ENCODE peak calls at places on chromosomes 2 and 18, in five cellular contexts. G is anterior cingulate cortex; Q is NCI-H1694 treated with DMSO at 0.1 percent for 48 hours; V is NCI-H1105; T is stimulated activated CD8-positive, alpha-beta memory T cell treated with anti-CD3 and anti-CD28 coated beads, Interleukin-12 subunit alpha, Interleukin-12 subunit beta, amount 100 ng/mL, for 4 hours. K is an unnamed sample.

GRCh38 chr2:197207106-197207505 is 103.5 kb downstream of the ANKRD44 start:
- DNase-seq in G (no peak), Q (no peak), V (no peak), T (no peak), K (no peak)

GRCh38 chr18:64165906-64166305 is 17.0 kb upstream of the LINC00305 start:
- DNase-seq in G (no peak), Q (no peak), V (no peak), T (no peak), K (no peak)

GRCh38 chr2:98308068-98308467 is 38.2 kb upstream of the CNGA3 start:
- DNase-seq in G (no peak), Q (no peak), V (no peak), T (no peak), K (no peak)

GRCh38 chr2:194698012-194698411 is 959.0 kb upstream of the SLC39A10 start:
- DNase-seq in G (no peak), Q (no peak), V (no peak), T (no peak), K (no peak)

GRCh38 chr2:238916875-238917590 is 69.1 kb downstream of the TWIST2 start:
- DNase-seq in G (no peak), Q (no peak), V (no peak), T (no peak), K (peak; percentile 55)

GRCh38 chr2:121334581-121335293 is 49.7 kb upstream of the TFCP2L1 start:
- DNase-seq in G (no peak), Q (no peak), V (no peak), T (no peak), K (peak; percentile 20)

GRCh38 chr2:240921319-240922233 is 15.4 kb downstream of the CROCC2 start:
- DNase-seq in G (no peak), Q (no peak), V (no peak), T (no peak), K (peak; percentile 88)

GRCh38 chr2:131047275-131047652 is 46.0 kb downstream of the FAM168B start:
- DNase-seq in G (no peak), Q (no peak), V (no peak), T (no peak), K (no peak)

GRCh38 chr2:113281920-113282746 is 3.4 kb upstream of the PAX8 start:
- DNase-seq in G (no peak), Q (no peak), V (no peak), T (no peak), K (no peak)

GRCh38 chr2:40341198-40341597 is 110.7 kb downstream of the SLC8A1 start:
- DNase-seq in G (no peak), Q (no peak), V (no peak), T (no peak), K (no peak)

GRCh38 chr2:112724611-112725525 is 4.0 kb downstream of the NT5DC4 start:
- DNase-seq in G (no peak), Q (no peak), V (no peak), T (no peak), K (peak; percentile 58)

GRCh38 chr2:186691900-186692299 is 2.0 kb upstream of the FAM171B start:
- DNase-seq in G (no peak), Q (no peak), V (no peak), T (no peak), K (no peak)

GRCh38 chr2:171726841-171727460 is 39.7 kb downstream of the DYNC1I2 start:
- DNase-seq in G (no peak), Q (no peak), V (no peak), T (no peak), K (no peak)

GRCh38 chr2:231270221-231271114 is 72.0 kb downstream of the ARMC9 start:
- DNase-seq in G (no peak), Q (no peak), V (no peak), T (no peak), K (no peak)

GRCh38 chr2:88658318-88658717 is 31.1 kb upstream of the EIF2AK3 start:
- DNase-seq in G (no peak), Q (no peak), V (no peak), T (no peak), K (no peak)

GRCh38 chr2:2455151-2455550 is 124.1 kb upstream of the MYT1L start:
- DNase-seq in G (no peak), Q (no peak), V (no peak), T (no peak), K (no peak)

GRCh38 chr2:151051584-151052220 is 210.0 kb downstream of the RBM43 start:
- DNase-seq in G (no peak), Q (peak; percentile 72), V (no peak), T (no peak), K (no peak)

GRCh38 chr2:66024396-66024795 is 410.5 kb upstream of the MEIS1 start:
- DNase-seq in G (no peak), Q (no peak), V (no peak), T (no peak), K (no peak)

GRCh38 chr2:147346142-147346541 is 498.7 kb upstream of the ACVR2A start:
- DNase-seq in G (no peak), Q (no peak), V (no peak), T (no peak), K (no peak)

GRCh38 chr18:8857806-8858205 is 152.4 kb downstream of the MTCL1 start:
- DNase-seq in G (no peak), Q (no peak), V (no peak), T (no peak), K (no peak)

GRCh38 chr2:237511885-237512405 is 24.9 kb downstream of the MLPH start:
- DNase-seq in G (no peak), Q (no peak), V (no peak), T (no peak), K (peak; percentile 73)

GRCh38 chr18:61606759-61607158 is 273.5 kb downstream of the CDH20 start:
- DNase-seq in G (peak; percentile 5), Q (no peak), V (no peak), T (no peak), K (no peak)

GRCh38 chr2:36333350-36334012 is 22.1 kb upstream of the CRIM1 start:
- DNase-seq in G (no peak), Q (no peak), V (no peak), T (no peak), K (no peak)

GRCh38 chr2:163191372-163191771 is 352.8 kb upstream of the KCNH7 start:
- DNase-seq in G (no peak), Q (peak; percentile 30), V (no peak), T (no peak), K (no peak)

GRCh38 chr2:74894261-74895030 is 60.5 kb downstream of the HK2 start:
- DNase-seq in G (no peak), Q (no peak), V (no peak), T (no peak), K (no peak)

GRCh38 chr2:217992061-217992460 is 10.7 kb downstream of the TNS1 start:
- DNase-seq in G (no peak), Q (no peak), V (no peak), T (no peak), K (no peak)

GRCh38 chr2:70717431-70718038 is 50.5 kb downstream of the ADD2 start:
- DNase-seq in G (no peak), Q (no peak), V (no peak), T (no peak), K (peak; percentile 16)

GRCh38 chr2:226018641-226019040 is 619.1 kb downstream of the NYAP2 start:
- DNase-seq in G (no peak), Q (no peak), V (no peak), T (no peak), K (no peak)

GRCh38 chr18:36572135-36572856 is 256.5 kb downstream of the TPGS2 start:
- DNase-seq in G (no peak), Q (peak; percentile 68), V (peak; percentile 7), T (no peak), K (no peak)

GRCh38 chr2:217918220-217919024 is 84.4 kb downstream of the TNS1 start:
- DNase-seq in G (no peak), Q (no peak), V (no peak), T (no peak), K (no peak)

GRCh38 chr2:236336575-236337464 is 72.6 kb upstream of the ASB18 start:
- DNase-seq in G (no peak), Q (no peak), V (no peak), T (no peak), K (peak; percentile 64)

GRCh38 chr2:13046557-13047165 is 329.9 kb downstream of the TRIB2 start:
- DNase-seq in G (no peak), Q (peak; percentile 9), V (no peak), T (no peak), K (no peak)

GRCh38 chr2:65053199-65053598 is 3.0 kb upstream of the CEP68 start:
- DNase-seq in G (no peak), Q (no peak), V (no peak), T (no peak), K (no peak)

GRCh38 chr18:50870138-50870845 is 8.6 kb upstream of the ME2 start:
- DNase-seq in G (no peak), Q (no peak), V (no peak), T (no peak), K (peak; percentile 85)

GRCh38 chr2:29228276-29228675 is 113.1 kb downstream of the CLIP4 start:
- DNase-seq in G (no peak), Q (no peak), V (no peak), T (no peak), K (no peak)

GRCh38 chr2:69600425-69600824 is 43.1 kb downstream of the AAK1 start:
- DNase-seq in G (no peak), Q (no peak), V (no peak), T (no peak), K (no peak)

GRCh38 chr2:23916727-23917458 is 10.0 kb downstream of the ATAD2B start:
- DNase-seq in G (no peak), Q (no peak), V (no peak), T (no peak), K (no peak)